ENCODE peak calls at places on chromosomes 12 and 14, in ten cellular contexts. D is IMR-90, K is astrocyte of the cerebellum, A is GM10248, Y is foreskin fibroblast, E is GM23338, B is colonic mucosa, X is NB4, S is A549, M is suprapubic skin. Q is an unnamed sample.

GRCh38 chr12:51281202-51281924 is 11.1 kb upstream of the SMAGP start:
- DNase-seq in D (peak), K (no peak), A (no peak), Y (peak), E (no peak), B (no peak), X (no peak), S (no peak), M (no peak), Q (no peak)

GRCh38 chr14:47619397-47619796 is 56.0 kb downstream of the MDGA2 start:
- DNase-seq in D (no peak), K (no peak), A (no peak), Y (no peak), E (no peak), B (no peak), X (no peak), S (no peak), M (no peak), Q (no peak)

GRCh38 chr12:47017901-47018479 is 61.4 kb upstream of the PCED1B start:
- DNase-seq in D (peak), K (no peak), A (no peak), Y (peak), E (no peak), B (no peak), X (no peak), S (peak), M (no peak), Q (no peak)

GRCh38 chr12:95529693-95530225 is 21.5 kb downstream of the USP44 start:
- DNase-seq in D (no peak), K (no peak), A (no peak), Y (peak), E (no peak), B (no peak), X (no peak), S (no peak), M (no peak), Q (no peak)

GRCh38 chr14:38481939-38482678 is 226.2 kb upstream of the CLEC14A start:
- DNase-seq in D (peak), K (peak), A (no peak), Y (peak), E (peak), B (no peak), X (no peak), S (no peak), M (no peak), Q (no peak)

GRCh38 chr12:5430639-5431603 is 987 bp upstream of the NTF3 start:
- DNase-seq in D (peak), K (no peak), A (no peak), Y (peak), E (peak), B (no peak), X (no peak), S (no peak), M (no peak), Q (no peak)

GRCh38 chr14:100732766-100733100 is 6.0 kb downstream of the DLK1 start:
- DNase-seq in D (no peak), K (no peak), A (no peak), Y (no peak), E (no peak), B (no peak), X (no peak), S (no peak), M (no peak), Q (peak)

GRCh38 chr14:61706096-61706690 is 10.9 kb downstream of the HIF1A start:
- DNase-seq in D (no peak), K (no peak), A (no peak), Y (peak), E (no peak), B (no peak), X (no peak), S (no peak), M (no peak), Q (no peak)

GRCh38 chr14:89533761-89534160 is 116.7 kb upstream of the FOXN3 start:
- DNase-seq in D (no peak), K (no peak), A (no peak), Y (no peak), E (no peak), B (no peak), X (no peak), S (no peak), M (no peak), Q (no peak)

GRCh38 chr12:104223599-104224168 is 8.1 kb downstream of the TXNRD1 start:
- DNase-seq in D (no peak), K (no peak), A (no peak), Y (peak), E (no peak), B (no peak), X (no peak), S (no peak), M (no peak), Q (no peak)

GRCh38 chr14:44291516-44291915 is 215.6 kb downstream of the FSCB start:
- DNase-seq in D (no peak), K (no peak), A (no peak), Y (no peak), E (no peak), B (no peak), X (no peak), S (no peak), M (no peak), Q (no peak)

GRCh38 chr14:74979442-74980397 is 23.0 kb upstream of the EIF2B2 start:
- DNase-seq in D (peak), K (no peak), A (no peak), Y (peak), E (peak), B (no peak), X (peak), S (no peak), M (peak), Q (no peak)

GRCh38 chr12:10721654-10722501 is 1.2 kb downstream of the YBX3 start:
- DNase-seq in D (peak), K (peak), A (peak), Y (peak), E (peak), B (peak), X (peak), S (peak), M (peak), Q (no peak)

GRCh38 chr12:113135178-113136127 is at the start of gene RASAL1:
- DNase-seq in D (no peak), K (no peak), A (peak), Y (no peak), E (peak), B (peak), X (peak), S (peak), M (no peak), Q (no peak)
- TF ChIP-seq CTCF in D (no peak), K (no peak), A (peak), Y (no peak), E (peak), B (peak), X (peak), S (peak), M (no peak), Q (peak)

GRCh38 chr14:68775614-68776126 is 17.2 kb downstream of the ZFP36L1 start:
- DNase-seq in D (no peak), K (no peak), A (no peak), Y (no peak), E (peak), B (no peak), X (peak), S (no peak), M (peak), Q (no peak)
- TF ChIP-seq CTCF in D (no peak), K (no peak), A (no peak), Y (no peak), E (peak), B (no peak), X (peak), S (no peak), M (no peak), Q (no peak)

DNA sequence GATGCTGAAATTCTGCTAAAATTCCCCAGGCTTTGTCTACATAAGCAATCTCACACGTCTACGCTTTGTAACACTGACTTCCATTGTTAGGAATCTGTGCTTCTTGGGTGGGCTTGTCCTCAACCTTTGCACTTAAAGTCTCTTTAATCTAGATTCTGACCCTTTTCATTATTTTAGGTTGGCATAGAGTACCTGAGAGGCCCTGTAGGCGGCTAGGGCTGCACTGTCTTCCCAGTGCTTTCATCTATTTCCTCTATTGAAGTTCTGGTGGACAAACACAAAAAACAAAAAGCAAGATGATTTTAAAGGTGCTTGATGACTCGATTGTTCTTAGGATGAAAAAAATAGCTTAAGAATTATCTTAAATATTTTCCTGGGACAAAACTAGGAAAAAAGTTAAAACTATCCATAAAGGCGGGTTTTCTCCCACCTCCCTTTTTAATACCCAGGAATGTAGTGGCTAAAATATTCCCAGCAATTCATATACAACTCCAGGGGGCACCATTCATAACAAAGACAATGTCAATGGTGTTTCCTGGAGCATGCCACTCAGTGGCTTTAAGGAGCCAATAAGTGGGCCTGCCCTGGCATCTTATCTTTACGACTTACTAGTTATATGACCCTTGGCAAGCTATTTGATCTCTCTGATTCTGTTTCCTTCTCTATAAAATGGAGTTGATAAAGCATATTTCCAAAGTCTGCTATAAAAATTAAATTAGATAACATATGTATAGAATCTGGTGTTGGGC is 197.5 kb downstream of the STXBP6 start:
- DNase-seq in D (no peak), K (no peak), A (no peak), Y (no peak), E (peak), B (peak), X (no peak), S (no peak), M (no peak), Q (no peak)
- TF ChIP-seq CTCF in D (no peak), K (no peak), A (no peak), Y (no peak), E (peak), B (no peak), X (no peak), S (no peak), M (no peak), Q (no peak)

DNA sequence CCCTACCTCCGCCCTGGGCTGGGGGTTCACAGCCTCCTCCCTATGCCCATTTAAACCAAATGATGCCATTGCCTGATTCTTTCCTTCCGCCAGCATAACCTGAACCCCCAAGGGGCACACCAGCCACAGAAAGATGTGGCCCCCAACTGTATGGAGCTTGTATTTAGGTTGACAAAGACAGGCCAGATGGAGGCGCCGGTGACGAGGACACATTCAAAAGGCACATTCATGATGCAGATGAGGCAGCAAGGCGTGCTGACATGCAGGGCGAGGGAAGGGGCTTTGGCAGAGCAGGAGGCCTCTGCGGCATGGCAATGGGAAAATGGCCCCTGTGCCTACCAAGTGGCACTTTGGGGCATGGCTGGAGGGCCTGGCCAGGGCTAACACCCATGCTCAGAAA is 112.2 kb downstream of the RFLNA start:
- DNase-seq in D (no peak), K (no peak), A (no peak), Y (no peak), E (peak), B (no peak), X (no peak), S (no peak), M (no peak), Q (no peak)
- TF ChIP-seq CTCF in D (no peak), K (no peak), A (no peak), Y (no peak), E (no peak), B (no peak), X (no peak), S (no peak), M (no peak), Q (no peak)